ENCODE peak calls at places on chromosomes 11 and 22, in nine cellular contexts. V, Y, G, Q, K, B, S, W and J are unnamed samples.

GRCh38 chr11:65791719-65792213 is 4.9 kb downstream of the OVOL1 start:
- DNase-seq in V (peak; percentile 79), B (no peak), Q (no peak), G (no peak), S (no peak), K (peak; percentile 20), W (no peak), Y (no peak), J (no peak)

GRCh38 chr11:19577849-19578619 is 134.6 kb upstream of the NAV2 start:
- DNase-seq in S (no peak), V (no peak), Y (no peak), Q (peak; percentile 66), B (peak; percentile 16), K (no peak), W (no peak), G (no peak), J (no peak)

GRCh38 chr22:38700271-38700788 is 413 bp downstream of the JOSD1 start:
- DNase-seq in K (peak; percentile 91), G (peak; percentile 13), Y (no peak), S (peak; percentile 57), V (no peak), B (no peak), W (peak; percentile 34), Q (no peak), J (no peak)

GRCh38 chr11:106971864-106972263 is 46.4 kb downstream of the GUCY1A2 start:
- DNase-seq in Q (no peak), W (no peak), S (no peak), Y (no peak), V (no peak), G (no peak), B (no peak), K (no peak), J (no peak)

GRCh38 chr22:36946436-36947158 is 33.2 kb downstream of the CSF2RB start:
- DNase-seq in Q (no peak), W (no peak), Y (no peak), S (no peak), V (no peak), K (no peak), B (no peak), G (no peak), J (no peak)

GRCh38 chr22:24072361-24072760 is 61.3 kb downstream of the CABIN1 start:
- DNase-seq in S (no peak), K (no peak), G (no peak), V (no peak), Q (no peak), B (no peak), Y (no peak), W (no peak), J (no peak)

GRCh38 chr11:124442847-124443246 is 2.6 kb downstream of the OR8B8 start:
- DNase-seq in G (no peak), B (no peak), S (no peak), Y (no peak), Q (no peak), W (no peak), K (no peak), V (no peak), J (no peak)

GRCh38 chr22:46378499-46379300 is 43.2 kb downstream of the TRMU start:
- DNase-seq in B (no peak), S (no peak), G (no peak), K (peak; percentile 57), Y (no peak), W (no peak), Q (no peak), V (no peak), J (no peak)

GRCh38 chr11:2940166-2940929 is 11.1 kb upstream of the PHLDA2 start:
- DNase-seq in W (peak; percentile 90), B (no peak), S (peak; percentile 45), K (peak; percentile 85), G (no peak), V (peak; percentile 53), Q (no peak), Y (no peak), J (peak; percentile 53)

GRCh38 chr11:22433066-22433450 is 94.9 kb downstream of the SLC17A6 start:
- DNase-seq in Q (no peak), S (no peak), B (no peak), V (no peak), Y (no peak), G (no peak), W (no peak), K (no peak), J (no peak)

GRCh38 chr22:21940521-21940920 is 12.1 kb downstream of the PPM1F start:
- DNase-seq in S (no peak), W (no peak), V (no peak), G (no peak), Q (no peak), K (no peak), Y (no peak), B (no peak), J (no peak)

GRCh38 chr11:29328961-29329441 is 687.8 kb downstream of the KCNA4 start:
- DNase-seq in K (no peak), W (peak; percentile 71), V (no peak), Y (no peak), S (peak; percentile 67), G (peak; percentile 48), B (peak; percentile 3), Q (peak; percentile 95), J (peak; percentile 62)

GRCh38 chr11:47233989-47234668 is 14.5 kb downstream of the ACP2 start:
- DNase-seq in Y (no peak), S (peak; percentile 76), B (peak; percentile 19), Q (peak; percentile 67), K (no peak), G (no peak), W (peak; percentile 21), V (no peak), J (no peak)

GRCh38 chr11:117932426-117932825 is 3.2 kb upstream of the TMPRSS13 start:
- DNase-seq in B (no peak), K (no peak), G (no peak), V (no peak), Y (no peak), Q (no peak), S (no peak), W (no peak), J (no peak)

GRCh38 chr11:2310073-2310785 is 8.4 kb downstream of the TSPAN32 start:
- DNase-seq in Q (no peak), Y (no peak), S (no peak), B (no peak), K (no peak), W (no peak), V (peak; percentile 0), G (no peak), J (no peak)

GRCh38 chr11:119316017-119316728 is 757 bp downstream of the MCAM start:
- DNase-seq in G (no peak), W (no peak), Y (peak; percentile 95), Q (no peak), V (no peak), B (peak; percentile 74), S (no peak), K (no peak), J (no peak)

GRCh38 chr11:11400635-11401232 is 47.7 kb upstream of the CSNK2A3 start:
- DNase-seq in W (no peak), S (no peak), Q (no peak), V (no peak), Y (no peak), G (no peak), K (no peak), B (no peak), J (peak; percentile 12)

GRCh38 chr11:78646564-78647185 is 72.0 kb upstream of the NARS2 start:
- DNase-seq in B (peak; percentile 47), W (peak; percentile 50), Q (peak; percentile 49), S (peak; percentile 58), G (peak; percentile 67), Y (peak; percentile 79), V (peak; percentile 71), K (no peak), J (peak; percentile 49)

GRCh38 chr11:111378773-111379499 is at the start of gene POU2AF1:
- DNase-seq in Y (no peak), S (no peak), V (peak; percentile 86), Q (peak; percentile 43), G (no peak), B (no peak), W (no peak), K (no peak), J (no peak)

GRCh38 chr11:74138572-74138971 is 32.2 kb downstream of the C2CD3 start:
- DNase-seq in K (no peak), V (no peak), S (peak; percentile 99), Q (peak; percentile 99), Y (no peak), B (peak; percentile 26), G (no peak), W (peak; percentile 95), J (peak; percentile 89)